ENCODE peak calls at places on chromosome 2, in eight cellular contexts. One of them, this sample, is unnamed.

GRCh38 chr2:196758474-196759377 is 40.8 kb downstream of the GTF3C3 start:
- DNase-seq in adrenal gland: no peak
- DNase-seq in cardiac muscle cell: peak
- DNase-seq in coronary artery: no peak
- DNase-seq in tibial artery: no peak
- DNase-seq in astrocyte of the spinal cord: peak
- DNase-seq in choroid plexus epithelial cell: peak
- DNase-seq in sigmoid colon: no peak
- DNase-seq in this sample: peak

GRCh38 chr2:27227501-27227900 is 10.3 kb downstream of the CAD start:
- DNase-seq in adrenal gland: no peak
- DNase-seq in cardiac muscle cell: no peak
- DNase-seq in coronary artery: no peak
- DNase-seq in tibial artery: no peak
- DNase-seq in astrocyte of the spinal cord: no peak
- DNase-seq in choroid plexus epithelial cell: no peak
- DNase-seq in sigmoid colon: no peak
- DNase-seq in this sample: no peak

GRCh38 chr2:74599676-74600075 is 45.2 kb downstream of the DOK1 start:
- DNase-seq in adrenal gland: no peak
- DNase-seq in cardiac muscle cell: no peak
- DNase-seq in coronary artery: no peak
- DNase-seq in tibial artery: no peak
- DNase-seq in astrocyte of the spinal cord: no peak
- DNase-seq in choroid plexus epithelial cell: no peak
- DNase-seq in sigmoid colon: no peak
- DNase-seq in this sample: no peak

GRCh38 chr2:241553512-241553830 is 5.1 kb upstream of the BOK start:
- DNase-seq in adrenal gland: no peak
- DNase-seq in cardiac muscle cell: no peak
- DNase-seq in coronary artery: no peak
- DNase-seq in tibial artery: no peak
- DNase-seq in astrocyte of the spinal cord: no peak
- DNase-seq in choroid plexus epithelial cell: no peak
- DNase-seq in sigmoid colon: no peak
- DNase-seq in this sample: no peak

GRCh38 chr2:159561242-159561641 is 55.1 kb downstream of the BAZ2B start:
- DNase-seq in adrenal gland: no peak
- DNase-seq in cardiac muscle cell: no peak
- DNase-seq in coronary artery: no peak
- DNase-seq in tibial artery: no peak
- DNase-seq in astrocyte of the spinal cord: no peak
- DNase-seq in choroid plexus epithelial cell: no peak
- DNase-seq in sigmoid colon: no peak
- DNase-seq in this sample: no peak

GRCh38 chr2:111704246-111704645 is 179.7 kb downstream of the ANAPC1 start:
- DNase-seq in adrenal gland: no peak
- DNase-seq in cardiac muscle cell: peak
- DNase-seq in coronary artery: peak
- DNase-seq in tibial artery: no peak
- DNase-seq in astrocyte of the spinal cord: peak
- DNase-seq in choroid plexus epithelial cell: peak
- DNase-seq in sigmoid colon: no peak
- DNase-seq in this sample: peak

GRCh38 chr2:241356871-241357260 is 781 bp downstream of the FARP2 start:
- DNase-seq in adrenal gland: no peak
- DNase-seq in cardiac muscle cell: no peak
- DNase-seq in coronary artery: no peak
- DNase-seq in tibial artery: no peak
- DNase-seq in astrocyte of the spinal cord: no peak
- DNase-seq in choroid plexus epithelial cell: no peak
- DNase-seq in sigmoid colon: no peak
- DNase-seq in this sample: no peak

GRCh38 chr2:72914226-72915075 is 2.9 kb upstream of the EMX1 start:
- DNase-seq in adrenal gland: peak
- DNase-seq in cardiac muscle cell: no peak
- DNase-seq in coronary artery: no peak
- DNase-seq in tibial artery: no peak
- DNase-seq in astrocyte of the spinal cord: no peak
- DNase-seq in choroid plexus epithelial cell: no peak
- DNase-seq in sigmoid colon: peak
- DNase-seq in this sample: no peak

GRCh38 chr2:42566837-42567251 is 1.6 kb upstream of the MTA3 start:
- DNase-seq in adrenal gland: no peak
- DNase-seq in cardiac muscle cell: no peak
- DNase-seq in coronary artery: no peak
- DNase-seq in tibial artery: no peak
- DNase-seq in astrocyte of the spinal cord: no peak
- DNase-seq in choroid plexus epithelial cell: peak
- DNase-seq in sigmoid colon: no peak
- DNase-seq in this sample: peak

GRCh38 chr2:74554821-74555531 is 456 bp downstream of the DOK1 start:
- DNase-seq in adrenal gland: peak
- DNase-seq in cardiac muscle cell: peak
- DNase-seq in coronary artery: peak
- DNase-seq in tibial artery: peak
- DNase-seq in astrocyte of the spinal cord: no peak
- DNase-seq in choroid plexus epithelial cell: peak
- DNase-seq in sigmoid colon: peak
- DNase-seq in this sample: peak

GRCh38 chr2:16242906-16243305 is 302.6 kb downstream of the MYCN start:
- DNase-seq in adrenal gland: no peak
- DNase-seq in cardiac muscle cell: no peak
- DNase-seq in coronary artery: no peak
- DNase-seq in tibial artery: no peak
- DNase-seq in astrocyte of the spinal cord: no peak
- DNase-seq in choroid plexus epithelial cell: no peak
- DNase-seq in sigmoid colon: no peak
- DNase-seq in this sample: no peak

GRCh38 chr2:142536501-142536900 is 341.0 kb upstream of the KYNU start:
- DNase-seq in adrenal gland: no peak
- DNase-seq in cardiac muscle cell: no peak
- DNase-seq in coronary artery: no peak
- DNase-seq in tibial artery: no peak
- DNase-seq in astrocyte of the spinal cord: no peak
- DNase-seq in choroid plexus epithelial cell: no peak
- DNase-seq in sigmoid colon: no peak
- DNase-seq in this sample: no peak

GRCh38 chr2:132760971-132761370 is 91.0 kb upstream of the LYPD1 start:
- DNase-seq in adrenal gland: no peak
- DNase-seq in cardiac muscle cell: no peak
- DNase-seq in coronary artery: no peak
- DNase-seq in tibial artery: no peak
- DNase-seq in astrocyte of the spinal cord: no peak
- DNase-seq in choroid plexus epithelial cell: no peak
- DNase-seq in sigmoid colon: no peak
- DNase-seq in this sample: no peak

GRCh38 chr2:15727396-15728246 is 136.0 kb downstream of the DDX1 start:
- DNase-seq in adrenal gland: no peak
- DNase-seq in cardiac muscle cell: no peak
- DNase-seq in coronary artery: peak
- DNase-seq in tibial artery: no peak
- DNase-seq in astrocyte of the spinal cord: no peak
- DNase-seq in choroid plexus epithelial cell: no peak
- DNase-seq in sigmoid colon: no peak
- DNase-seq in this sample: no peak

GRCh38 chr2:230181245-230181644 is 38.5 kb downstream of the SP110 start:
- DNase-seq in adrenal gland: no peak
- DNase-seq in cardiac muscle cell: no peak
- DNase-seq in coronary artery: no peak
- DNase-seq in tibial artery: no peak
- DNase-seq in astrocyte of the spinal cord: no peak
- DNase-seq in choroid plexus epithelial cell: no peak
- DNase-seq in sigmoid colon: no peak
- DNase-seq in this sample: no peak

DNA sequence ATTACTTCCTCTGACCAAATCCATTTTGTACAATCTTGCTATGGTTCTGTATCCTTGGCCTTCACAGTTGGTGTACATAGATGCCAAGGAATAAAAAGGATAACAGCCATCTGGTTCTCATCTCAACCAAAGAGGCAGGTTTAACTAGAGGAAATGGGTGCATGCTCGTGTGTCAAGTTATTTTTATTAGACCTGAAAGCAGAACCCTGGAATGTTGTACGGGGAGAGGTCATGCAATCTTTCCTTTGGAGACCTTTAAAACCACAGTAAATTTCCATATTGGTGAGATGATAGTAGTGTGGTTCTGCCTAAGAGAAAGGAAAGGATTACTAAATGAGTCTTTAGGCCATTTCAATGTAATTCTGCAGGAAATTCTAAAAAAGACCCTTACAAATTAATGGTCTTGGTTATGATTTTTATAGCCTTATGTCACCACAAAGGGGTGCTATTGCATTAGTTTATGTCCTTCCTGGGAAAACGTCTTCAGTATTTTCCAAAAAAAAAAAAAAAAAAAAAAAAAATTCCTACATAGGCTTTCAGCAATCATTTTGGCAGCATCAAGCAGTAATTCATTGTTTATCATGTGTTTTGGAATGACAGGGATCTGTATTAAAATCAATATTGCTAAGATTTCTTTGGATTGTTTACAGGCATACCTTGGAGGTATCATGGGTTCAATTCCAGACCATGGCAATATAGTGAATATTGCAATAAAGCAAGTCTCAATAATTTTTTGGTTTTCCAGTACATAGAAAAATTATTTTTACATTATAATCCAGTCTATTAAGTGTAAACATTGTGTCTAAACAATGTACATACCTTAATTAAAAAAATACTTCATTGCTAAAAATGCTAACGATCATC is 270.8 kb downstream of the NYAP2 start:
- DNase-seq in adrenal gland: no peak
- DNase-seq in cardiac muscle cell: peak
- DNase-seq in coronary artery: no peak
- DNase-seq in tibial artery: no peak
- DNase-seq in astrocyte of the spinal cord: peak
- DNase-seq in choroid plexus epithelial cell: peak
- DNase-seq in sigmoid colon: no peak
- DNase-seq in this sample: peak
- TF ChIP-seq CTCF in adrenal gland: peak
- TF ChIP-seq CTCF in cardiac muscle cell: peak
- TF ChIP-seq CTCF in coronary artery: peak
- TF ChIP-seq CTCF in tibial artery: peak
- TF ChIP-seq CTCF in astrocyte of the spinal cord: peak
- TF ChIP-seq CTCF in choroid plexus epithelial cell: peak
- TF ChIP-seq CTCF in sigmoid colon: peak
- TF ChIP-seq CTCF in this sample: peak

DNA sequence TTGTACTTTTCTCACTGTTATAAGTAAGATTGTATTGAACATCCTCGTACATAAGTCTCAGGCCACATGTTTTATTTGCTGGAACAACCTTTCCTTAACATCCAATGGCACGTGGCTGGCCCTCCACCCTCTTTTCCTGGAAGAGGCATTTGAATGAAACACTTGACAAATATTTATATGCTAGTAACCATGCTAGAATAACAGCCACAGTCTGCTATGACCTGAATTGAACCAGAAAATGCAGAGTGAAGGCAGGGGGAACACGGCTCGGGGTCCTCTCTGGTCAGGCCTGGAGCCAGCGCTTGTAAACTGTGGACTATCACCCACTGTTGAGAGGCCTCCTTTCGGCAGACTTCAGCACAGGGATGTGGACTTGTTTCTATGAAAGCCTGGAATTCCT is 198.2 kb upstream of the COPS8 start:
- DNase-seq in adrenal gland: no peak
- DNase-seq in cardiac muscle cell: peak
- DNase-seq in coronary artery: no peak
- DNase-seq in tibial artery: peak
- DNase-seq in astrocyte of the spinal cord: peak
- DNase-seq in choroid plexus epithelial cell: peak
- DNase-seq in sigmoid colon: peak
- DNase-seq in this sample: no peak
- H3K4me3 ChIP-seq in adrenal gland: no peak
- H3K4me3 ChIP-seq in cardiac muscle cell: no peak
- H3K4me3 ChIP-seq in coronary artery: peak
- H3K4me3 ChIP-seq in tibial artery: peak
- H3K4me3 ChIP-seq in astrocyte of the spinal cord: no peak
- H3K4me3 ChIP-seq in choroid plexus epithelial cell: no peak
- H3K4me3 ChIP-seq in sigmoid colon: no peak
- H3K4me3 ChIP-seq in this sample: no peak

DNA sequence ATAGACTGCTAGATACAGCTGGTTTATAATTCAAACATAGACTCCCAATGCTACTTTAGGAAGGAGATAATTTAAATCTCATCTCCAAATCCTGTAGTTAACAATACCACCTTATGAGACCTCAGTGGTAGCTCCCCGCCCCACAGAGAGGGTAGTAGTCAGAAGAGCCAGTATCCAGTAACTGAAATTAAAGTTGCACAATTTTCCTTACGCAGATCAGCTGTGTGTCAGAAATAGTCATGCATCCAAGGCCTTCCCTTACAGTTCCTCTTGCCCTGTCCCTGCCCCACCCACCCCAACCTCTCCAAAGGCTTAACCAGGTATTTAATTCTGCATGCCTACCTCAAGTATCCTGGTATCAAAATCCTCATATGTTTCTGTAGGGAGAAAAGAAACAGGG is 15.5 kb downstream of the MRPS5 start:
- DNase-seq in adrenal gland: no peak
- DNase-seq in cardiac muscle cell: no peak
- DNase-seq in coronary artery: no peak
- DNase-seq in tibial artery: no peak
- DNase-seq in astrocyte of the spinal cord: no peak
- DNase-seq in choroid plexus epithelial cell: no peak
- DNase-seq in sigmoid colon: no peak
- DNase-seq in this sample: peak
- TF ChIP-seq CTCF in adrenal gland: no peak
- TF ChIP-seq CTCF in cardiac muscle cell: no peak
- TF ChIP-seq CTCF in coronary artery: no peak
- TF ChIP-seq CTCF in tibial artery: no peak
- TF ChIP-seq CTCF in astrocyte of the spinal cord: no peak
- TF ChIP-seq CTCF in choroid plexus epithelial cell: no peak
- TF ChIP-seq CTCF in sigmoid colon: no peak
- TF ChIP-seq CTCF in this sample: no peak

GRCh38 chr2:223050900-223051299 is 1.1 kb upstream of the KCNE4 start:
- DNase-seq in adrenal gland: no peak
- DNase-seq in cardiac muscle cell: peak
- DNase-seq in coronary artery: no peak
- DNase-seq in tibial artery: no peak
- DNase-seq in astrocyte of the spinal cord: peak
- DNase-seq in choroid plexus epithelial cell: no peak
- DNase-seq in sigmoid colon: peak
- DNase-seq in this sample: no peak

GRCh38 chr2:223054193-223054781 is 2.3 kb downstream of the KCNE4 start:
- DNase-seq in adrenal gland: peak
- DNase-seq in cardiac muscle cell: peak
- DNase-seq in coronary artery: peak
- DNase-seq in tibial artery: peak
- DNase-seq in astrocyte of the spinal cord: peak
- DNase-seq in choroid plexus epithelial cell: peak
- DNase-seq in sigmoid colon: peak
- DNase-seq in this sample: no peak

GRCh38 chr2:223053431-223054192 is 1.6 kb downstream of the KCNE4 start:
- DNase-seq in adrenal gland: no peak
- DNase-seq in cardiac muscle cell: no peak
- DNase-seq in coronary artery: peak
- DNase-seq in tibial artery: no peak
- DNase-seq in astrocyte of the spinal cord: peak
- DNase-seq in choroid plexus epithelial cell: no peak
- DNase-seq in sigmoid colon: no peak
- DNase-seq in this sample: no peak

GRCh38 chr2:223051580-223052375 is at the start of gene KCNE4:
- DNase-seq in adrenal gland: peak
- DNase-seq in cardiac muscle cell: peak
- DNase-seq in coronary artery: no peak
- DNase-seq in tibial artery: peak
- DNase-seq in astrocyte of the spinal cord: peak
- DNase-seq in choroid plexus epithelial cell: peak
- DNase-seq in sigmoid colon: peak
- DNase-seq in this sample: no peak

GRCh38 chr2:223052710-223053261 is 796 bp downstream of the KCNE4 start:
- DNase-seq in adrenal gland: no peak
- DNase-seq in cardiac muscle cell: no peak
- DNase-seq in coronary artery: peak
- DNase-seq in tibial artery: peak
- DNase-seq in astrocyte of the spinal cord: peak
- DNase-seq in choroid plexus epithelial cell: no peak
- DNase-seq in sigmoid colon: peak
- DNase-seq in this sample: no peak
- H3K4me3 ChIP-seq in adrenal gland: no peak
- H3K4me3 ChIP-seq in cardiac muscle cell: no peak
- H3K4me3 ChIP-seq in coronary artery: peak
- H3K4me3 ChIP-seq in tibial artery: peak
- H3K4me3 ChIP-seq in astrocyte of the spinal cord: peak
- H3K4me3 ChIP-seq in choroid plexus epithelial cell: peak
- H3K4me3 ChIP-seq in sigmoid colon: peak
- H3K4me3 ChIP-seq in this sample: no peak